ENCODE peak calls at places on chromosome 4, in nine cellular contexts. D is IMR-90, W is RWPE2, M is NB4, A is esophagus squamous epithelium, J is thoracic aorta, Z is MM.1S, L is GM13977, U is CD14-positive monocyte. P is an unnamed sample.
A peak's percentile ranks its signal among the peaks of the same experiment; 100 is the strongest.

GRCh38 chr4:16890651-16891050 is 7.8 kb downstream of the LDB2 start:
- DNase-seq in Z (no peak), D (no peak), A (no peak), L (no peak), J (no peak), W (no peak), U (no peak), M (no peak), P (no peak)

GRCh38 chr4:184514121-184514988 is 40.0 kb upstream of the IRF2 start:
- DNase-seq in A (peak; percentile 5), J (no peak), W (no peak), M (peak; percentile 90), D (peak; percentile 95), U (peak; percentile 76), Z (no peak), L (peak; percentile 86), P (peak; percentile 7)

GRCh38 chr4:138308421-138308820 is 66.3 kb upstream of the SLC7A11 start:
- DNase-seq in M (no peak), D (peak; percentile 76), U (no peak), W (peak; percentile 87), J (no peak), Z (no peak), L (no peak), A (no peak), P (no peak)

GRCh38 chr4:8725071-8725841 is 132.7 kb downstream of the CPZ start:
- DNase-seq in L (no peak), A (no peak), Z (no peak), U (peak; percentile 43), D (no peak), J (no peak), M (no peak), W (peak; percentile 52), P (no peak)

GRCh38 chr4:95129708-95130343 is 372.1 kb downstream of the BMPR1B start:
- DNase-seq in M (peak; percentile 67), Z (no peak), A (no peak), W (no peak), L (no peak), D (peak; percentile 99), U (no peak), J (peak; percentile 47), P (peak; percentile 59)

GRCh38 chr4:2937146-2937857 is 25.9 kb downstream of the NOP14 start:
- DNase-seq in D (no peak), J (peak; percentile 2), Z (no peak), U (no peak), W (peak; percentile 97), L (no peak), A (no peak), M (peak; percentile 45), P (peak; percentile 81)

GRCh38 chr4:185683896-185684295 is 128.1 kb downstream of the SORBS2 start:
- DNase-seq in D (no peak), J (no peak), W (no peak), A (no peak), Z (no peak), L (no peak), U (no peak), M (no peak), P (no peak)

GRCh38 chr4:2462218-2462991 is 6.5 kb upstream of the RNF4 start:
- DNase-seq in J (no peak), U (no peak), D (peak; percentile 76), W (no peak), L (peak; percentile 90), M (peak; percentile 90), Z (peak; percentile 77), A (no peak), P (peak; percentile 64)

GRCh38 chr4:154314248-154314647 is 177.4 kb downstream of the DCHS2 start:
- DNase-seq in D (no peak), Z (no peak), W (no peak), A (no peak), M (no peak), J (no peak), U (no peak), L (no peak), P (peak; percentile 21)

GRCh38 chr4:139392797-139393196 is 61.1 kb upstream of the RAB33B start:
- DNase-seq in L (no peak), A (no peak), J (no peak), W (no peak), M (no peak), Z (no peak), D (peak; percentile 56), U (no peak), P (no peak)

GRCh38 chr4:2906218-2906617 is 57.0 kb downstream of the NOP14 start:
- DNase-seq in Z (no peak), J (no peak), U (no peak), L (no peak), D (no peak), A (no peak), M (no peak), W (no peak), P (no peak)

GRCh38 chr4:110503588-110504435 is 27.9 kb downstream of the ENPEP start:
- DNase-seq in A (no peak), W (no peak), J (no peak), U (no peak), L (no peak), Z (peak; percentile 32), D (peak; percentile 13), M (peak; percentile 4), P (no peak)

GRCh38 chr4:48943387-48943786 is 36.8 kb upstream of the OCIAD2 start:
- DNase-seq in M (no peak), A (no peak), L (no peak), W (no peak), U (no peak), D (no peak), Z (no peak), J (no peak), P (peak; percentile 56)
- TF ChIP-seq CTCF in M (peak; percentile 11), A (no peak), L (peak; percentile 29), W (peak; percentile 50), U (no peak), D (peak; percentile 7), Z (no peak), J (no peak), P (peak; percentile 26)

GRCh38 chr4:38084984-38085383 is 124.8 kb downstream of the PTTG2 start:
- DNase-seq in W (no peak), J (no peak), M (no peak), U (no peak), D (no peak), L (no peak), Z (no peak), A (no peak), P (no peak)
- TF ChIP-seq CTCF in W (no peak), J (no peak), M (no peak), U (no peak), D (no peak), L (no peak), Z (no peak), A (no peak), P (no peak)

GRCh38 chr4:38387819-38388218 is 276.2 kb upstream of the KLF3 start:
- DNase-seq in L (no peak), Z (no peak), J (no peak), W (no peak), A (no peak), M (no peak), U (no peak), D (no peak), P (peak; percentile 2)
- TF ChIP-seq CTCF in L (no peak), Z (no peak), J (no peak), W (no peak), A (no peak), M (no peak), U (no peak), D (no peak), P (no peak)

GRCh38 chr4:47701286-47701685 is 136.6 kb downstream of the CORIN start:
- DNase-seq in Z (no peak), W (no peak), J (no peak), M (no peak), U (no peak), D (no peak), L (no peak), A (no peak), P (no peak)

GRCh38 chr4:47705326-47705981 is 132.4 kb downstream of the CORIN start:
- DNase-seq in D (peak; percentile 55), Z (peak; percentile 25), J (no peak), U (no peak), A (no peak), M (peak; percentile 73), W (no peak), L (peak; percentile 23), P (no peak)

GRCh38 chr4:47703008-47703407 is 134.9 kb downstream of the CORIN start:
- DNase-seq in Z (no peak), D (no peak), U (no peak), J (no peak), M (no peak), L (no peak), W (no peak), A (no peak), P (no peak)

GRCh38 chr4:47703964-47704363 is 133.9 kb downstream of the CORIN start:
- DNase-seq in Z (no peak), M (no peak), A (no peak), J (no peak), U (no peak), L (no peak), W (no peak), D (no peak), P (no peak)

GRCh38 chr4:47704693-47705325 is 133.1 kb downstream of the CORIN start:
- DNase-seq in A (no peak), D (peak; percentile 37), W (no peak), L (peak; percentile 25), U (no peak), Z (peak; percentile 38), J (no peak), M (peak; percentile 81), P (peak; percentile 42)
- TF ChIP-seq CTCF in A (no peak), D (peak; percentile 58), W (peak; percentile 47), L (peak; percentile 59), U (no peak), Z (peak; percentile 72), J (no peak), M (peak; percentile 78), P (no peak)

GRCh38 chr4:41178372-41179085 is 35.8 kb downstream of the APBB2 start:
- DNase-seq in J (no peak), U (no peak), Z (no peak), W (no peak), D (peak; percentile 93), L (no peak), A (no peak), M (no peak), P (no peak)

GRCh38 chr4:41176357-41176756 is 38.0 kb downstream of the APBB2 start:
- DNase-seq in A (no peak), J (no peak), U (no peak), Z (no peak), D (peak; percentile 81), L (no peak), M (no peak), W (no peak), P (no peak)

GRCh38 chr4:41179086-41179374 is 35.3 kb downstream of the APBB2 start:
- DNase-seq in U (no peak), J (no peak), L (no peak), M (no peak), Z (no peak), A (no peak), W (no peak), D (no peak), P (no peak)

GRCh38 chr4:41174444-41174843 is 39.9 kb downstream of the APBB2 start:
- DNase-seq in D (peak; percentile 54), U (no peak), M (peak; percentile 11), W (no peak), L (no peak), Z (no peak), A (no peak), J (no peak), P (no peak)

DNA sequence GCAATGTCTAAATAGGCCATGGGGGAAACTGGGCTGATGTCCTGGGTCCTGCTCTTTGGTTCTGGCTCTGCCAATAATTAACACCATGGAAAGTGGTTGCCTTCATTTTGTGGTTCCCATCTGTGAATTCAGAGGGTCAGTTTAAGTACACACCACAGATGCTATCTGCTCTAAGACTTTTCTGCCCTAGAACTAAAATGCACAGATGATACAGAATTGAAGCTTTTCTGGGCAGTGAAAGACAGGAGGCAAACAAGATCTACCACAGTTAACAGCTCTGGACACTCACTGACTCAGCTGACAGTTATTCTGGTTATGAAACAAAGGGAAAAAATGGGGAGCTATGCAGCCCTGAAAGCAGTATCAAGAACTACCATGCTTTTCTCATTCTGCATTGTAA is 37.3 kb downstream of the APBB2 start:
- DNase-seq in D (peak; percentile 84), M (no peak), J (no peak), W (no peak), U (no peak), Z (no peak), L (no peak), A (no peak), P (no peak)
- TF ChIP-seq CTCF in D (peak; percentile 42), M (no peak), J (no peak), W (peak; percentile 46), U (no peak), Z (no peak), L (no peak), A (no peak), P (no peak)